ENCODE peak calls at places on chromosome 10, in four cellular contexts. W, B, F and C are unnamed samples.

GRCh38 chr10:29636178-29636577 is 1.4 kb upstream of the SVIL start:
- DNase-seq in W (peak), B (peak), F (peak), C (peak)

GRCh38 chr10:102109166-102110116 is 10.7 kb downstream of the LDB1 start:
- DNase-seq in W (no peak), B (no peak), F (no peak), C (no peak)

GRCh38 chr10:129844191-129844590 is 119.9 kb downstream of the EBF3 start:
- DNase-seq in W (no peak), B (no peak), F (no peak), C (no peak)

GRCh38 chr10:121766426-121766825 is 161.4 kb downstream of the ATE1 start:
- DNase-seq in W (no peak), B (no peak), F (no peak), C (no peak)

GRCh38 chr10:124291009-124291671 is 127.6 kb downstream of the OAT start:
- DNase-seq in W (no peak), B (peak), F (peak), C (no peak)

GRCh38 chr10:118662228-118663035 is 67.0 kb upstream of the PRLHR start:
- DNase-seq in W (no peak), B (no peak), F (peak), C (no peak)

GRCh38 chr10:73577788-73578187 is 13.4 kb downstream of the USP54 start:
- DNase-seq in W (peak), B (peak), F (no peak), C (peak)

GRCh38 chr10:62171791-62172190 is 96.9 kb downstream of the RTKN2 start:
- DNase-seq in W (no peak), B (no peak), F (peak), C (no peak)

GRCh38 chr10:103758294-103758681 is 97.1 kb downstream of the SH3PXD2A start:
- DNase-seq in W (peak), B (no peak), F (no peak), C (peak)

GRCh38 chr10:125146791-125147604 is 13.4 kb downstream of the CTBP2 start:
- DNase-seq in W (peak), B (no peak), F (peak), C (no peak)

GRCh38 chr10:58818889-58819288 is 306.2 kb downstream of the BICC1 start:
- DNase-seq in W (peak), B (peak), F (peak), C (peak)

GRCh38 chr10:97140887-97141745 is 44.6 kb downstream of the SLIT1 start:
- DNase-seq in W (no peak), B (no peak), F (no peak), C (no peak)

GRCh38 chr10:133454204-133454893 is 604 bp downstream of the SCART1 start:
- DNase-seq in W (no peak), B (no peak), F (no peak), C (no peak)

GRCh38 chr10:107618461-107619093 is 454.1 kb upstream of the SORCS1 start:
- DNase-seq in W (no peak), B (no peak), F (peak), C (peak)

GRCh38 chr10:15718495-15719061 is 1.1 kb downstream of the ITGA8 start:
- DNase-seq in W (no peak), B (no peak), F (no peak), C (no peak)

GRCh38 chr10:74991435-74991834 is 120.0 kb upstream of the SAMD8 start:
- DNase-seq in W (no peak), B (peak), F (no peak), C (peak)

GRCh38 chr10:48594371-48594770 is 10.5 kb downstream of the ARHGAP22 start:
- DNase-seq in W (no peak), B (no peak), F (no peak), C (no peak)

GRCh38 chr10:114051714-114052113 is 8.0 kb downstream of the ADRB1 start:
- DNase-seq in W (no peak), B (no peak), F (no peak), C (no peak)

GRCh38 chr10:48450811-48451466 is 144.5 kb downstream of the MAPK8 start:
- DNase-seq in W (no peak), B (no peak), F (no peak), C (no peak)

GRCh38 chr10:86281396-86281795 is 85.2 kb downstream of the GRID1 start:
- DNase-seq in W (no peak), B (no peak), F (no peak), C (no peak)

GRCh38 chr10:117656385-117657367 is 114.1 kb downstream of the EMX2 start:
- DNase-seq in W (no peak), B (no peak), F (no peak), C (no peak)

GRCh38 chr10:986881-987634 is 1.2 kb upstream of the GTPBP4 start:
- DNase-seq in W (peak), B (peak), F (peak), C (peak)

GRCh38 chr10:129605986-129606518 is 139.0 kb downstream of the MGMT start:
- DNase-seq in W (no peak), B (no peak), F (peak), C (no peak)

GRCh38 chr10:130834573-130834972 is 476.9 kb downstream of the TCERG1L start:
- DNase-seq in W (no peak), B (no peak), F (no peak), C (no peak)

GRCh38 chr10:117363027-117363426 is 12.2 kb downstream of the PDZD8 start:
- DNase-seq in W (peak), B (peak), F (peak), C (peak)

GRCh38 chr10:124417846-124418725 is 637 bp downstream of the OAT start:
- DNase-seq in W (peak), B (peak), F (peak), C (peak)

GRCh38 chr10:99520040-99520803 is 12.5 kb upstream of the NKX2-3 start:
- DNase-seq in W (no peak), B (no peak), F (peak), C (no peak)

GRCh38 chr10:11319990-11320602 is 291.4 kb downstream of the USP6NL start:
- DNase-seq in W (no peak), B (no peak), F (no peak), C (no peak)

GRCh38 chr10:124001391-124002260 is 91.8 kb downstream of the CHST15 start:
- DNase-seq in W (no peak), B (no peak), F (no peak), C (no peak)

GRCh38 chr10:124093076-124093773 is at the start of gene CHST15:
- DNase-seq in W (no peak), B (peak), F (peak), C (peak)

GRCh38 chr10:6336013-6336412 is 133.3 kb downstream of the PFKFB3 start:
- DNase-seq in W (no peak), B (no peak), F (no peak), C (no peak)

GRCh38 chr10:15744217-15744865 is 24.6 kb upstream of the ITGA8 start:
- DNase-seq in W (peak), B (peak), F (peak), C (peak)

GRCh38 chr10:127928021-127928806 is 21.3 kb downstream of the PTPRE start:
- DNase-seq in W (peak), B (peak), F (peak), C (peak)

GRCh38 chr10:96279219-96279641 is 7.9 kb upstream of the BLNK start:
- DNase-seq in W (no peak), B (no peak), F (no peak), C (no peak)

GRCh38 chr10:132432176-132432540 is 35.2 kb downstream of the PWWP2B start:
- DNase-seq in W (no peak), B (no peak), F (no peak), C (no peak)

DNA sequence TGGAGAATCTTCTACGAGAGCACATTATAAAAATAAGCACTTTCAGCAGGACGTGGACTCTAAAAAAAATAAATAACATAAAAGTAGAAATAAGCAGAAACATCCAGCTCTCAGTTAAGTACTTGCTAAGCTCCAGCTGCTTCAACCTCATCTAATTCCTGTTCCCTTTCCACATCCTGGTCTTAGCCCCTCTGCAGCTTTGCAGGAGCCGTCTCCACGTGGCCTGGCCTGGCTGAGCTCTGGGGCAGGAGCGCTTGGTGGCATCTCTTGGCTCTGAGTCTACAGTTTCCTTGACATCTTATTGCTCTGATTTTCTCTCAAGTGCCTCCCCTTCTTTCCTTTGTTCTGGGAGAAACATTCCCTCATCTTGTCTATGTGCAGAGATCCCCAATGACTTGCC is 62.1 kb downstream of the CHST3 start:
- DNase-seq in W (peak), B (no peak), F (no peak), C (no peak)
- H3K4me3 ChIP-seq in W (no peak), B (no peak), F (no peak), C (no peak)

DNA sequence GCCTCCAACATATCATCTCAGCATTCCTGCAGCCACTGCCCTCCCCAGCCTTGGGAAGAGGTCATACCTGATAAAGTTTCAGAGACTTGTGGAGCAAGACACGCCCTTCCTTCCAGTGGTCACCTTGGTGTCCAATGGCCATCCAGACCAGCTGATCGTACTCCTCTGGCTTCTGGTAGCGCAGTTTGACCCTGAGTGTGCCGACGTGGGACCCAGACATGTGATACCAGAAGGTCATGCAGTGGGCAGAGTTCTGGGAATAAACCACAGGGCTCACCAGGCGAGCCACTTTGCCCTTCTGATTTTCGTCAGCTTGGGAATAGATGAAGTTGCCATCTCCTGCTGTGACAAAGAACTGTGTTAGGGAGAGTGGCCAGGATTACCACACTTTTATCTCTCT is 148.3 kb downstream of the NRP1 start:
- DNase-seq in W (no peak), B (no peak), F (no peak), C (no peak)
- H3K4me3 ChIP-seq in W (no peak), B (no peak), F (no peak), C (no peak)

GRCh38 chr10:72048450-72049124 is 39.8 kb downstream of the SPOCK2 start:
- DNase-seq in W (peak), B (peak), F (peak), C (peak)
- H3K4me3 ChIP-seq in W (no peak), B (no peak), F (no peak), C (no peak)

GRCh38 chr10:34743804-34744203 is 71.3 kb downstream of the PARD3 start:
- DNase-seq in W (peak), B (no peak), F (peak), C (no peak)
- H3K4me3 ChIP-seq in W (no peak), B (no peak), F (no peak), C (no peak)

GRCh38 chr10:109982123-109982522 is 25.7 kb upstream of the ADD3 start:
- DNase-seq in W (no peak), B (peak), F (peak), C (peak)
- H3K4me3 ChIP-seq in W (no peak), B (no peak), F (no peak), C (peak)

GRCh38 chr10:17227367-17228080 is 517 bp upstream of the VIM start:
- DNase-seq in W (peak), B (no peak), F (no peak), C (peak)
- H3K4me3 ChIP-seq in W (peak), B (peak), F (peak), C (peak)

GRCh38 chr10:27770181-27770580 is 24.6 kb upstream of the MKX start:
- DNase-seq in W (no peak), B (no peak), F (no peak), C (no peak)
- H3K4me3 ChIP-seq in W (no peak), B (no peak), F (no peak), C (no peak)

GRCh38 chr10:92523639-92524038 is 50.3 kb downstream of the IDE start:
- DNase-seq in W (no peak), B (no peak), F (no peak), C (no peak)
- H3K4me3 ChIP-seq in W (no peak), B (no peak), F (no peak), C (no peak)